ENCODE peak calls at places on chromosome 13, in four cellular contexts. One of them, this sample, is unnamed.

GRCh38 chr13:95447766-95448165 is 104.8 kb upstream of the CLDN10 start:
- DNase-seq in colonic mucosa: no peak
- DNase-seq in activated naive CD4-positive, alpha-beta T cell: no peak
- DNase-seq in T-helper 9 cell: no peak
- DNase-seq in this sample: no peak

GRCh38 chr13:31930901-31931522 is 100.6 kb upstream of the FRY start:
- DNase-seq in colonic mucosa: no peak
- DNase-seq in activated naive CD4-positive, alpha-beta T cell: no peak
- DNase-seq in T-helper 9 cell: no peak
- DNase-seq in this sample: no peak

GRCh38 chr13:113187263-113187669 is 21.2 kb downstream of the PCID2 start:
- DNase-seq in colonic mucosa: peak
- DNase-seq in activated naive CD4-positive, alpha-beta T cell: no peak
- DNase-seq in T-helper 9 cell: no peak
- DNase-seq in this sample: no peak

GRCh38 chr13:33180009-33180804 is 105.3 kb downstream of the STARD13 start:
- DNase-seq in colonic mucosa: no peak
- DNase-seq in activated naive CD4-positive, alpha-beta T cell: no peak
- DNase-seq in T-helper 9 cell: no peak
- DNase-seq in this sample: no peak

GRCh38 chr13:40026741-40027140 is 371.3 kb downstream of the COG6 start:
- DNase-seq in colonic mucosa: no peak
- DNase-seq in activated naive CD4-positive, alpha-beta T cell: peak
- DNase-seq in T-helper 9 cell: no peak
- DNase-seq in this sample: no peak

GRCh38 chr13:46982856-46983582 is 86.2 kb upstream of the HTR2A start:
- DNase-seq in colonic mucosa: no peak
- DNase-seq in activated naive CD4-positive, alpha-beta T cell: no peak
- DNase-seq in T-helper 9 cell: no peak
- DNase-seq in this sample: no peak

GRCh38 chr13:31008400-31009115 is 76.1 kb downstream of the TEX26 start:
- DNase-seq in colonic mucosa: no peak
- DNase-seq in activated naive CD4-positive, alpha-beta T cell: no peak
- DNase-seq in T-helper 9 cell: no peak
- DNase-seq in this sample: no peak

GRCh38 chr13:47000166-47000565 is 103.3 kb upstream of the HTR2A start:
- DNase-seq in colonic mucosa: no peak
- DNase-seq in activated naive CD4-positive, alpha-beta T cell: no peak
- DNase-seq in T-helper 9 cell: no peak
- DNase-seq in this sample: no peak

GRCh38 chr13:46146898-46147297 is 35.1 kb downstream of the LCP1 start:
- DNase-seq in colonic mucosa: no peak
- DNase-seq in activated naive CD4-positive, alpha-beta T cell: no peak
- DNase-seq in T-helper 9 cell: no peak
- DNase-seq in this sample: no peak

GRCh38 chr13:29754486-29754806 is 96.0 kb downstream of the UBL3 start:
- DNase-seq in colonic mucosa: no peak
- DNase-seq in activated naive CD4-positive, alpha-beta T cell: no peak
- DNase-seq in T-helper 9 cell: no peak
- DNase-seq in this sample: no peak

GRCh38 chr13:112792511-112792910 is 102.7 kb downstream of the ATP11A start:
- DNase-seq in colonic mucosa: no peak
- DNase-seq in activated naive CD4-positive, alpha-beta T cell: no peak
- DNase-seq in T-helper 9 cell: no peak
- DNase-seq in this sample: no peak

GRCh38 chr13:31192306-31192705 is 7.5 kb upstream of the B3GLCT start:
- DNase-seq in colonic mucosa: no peak
- DNase-seq in activated naive CD4-positive, alpha-beta T cell: no peak
- DNase-seq in T-helper 9 cell: no peak
- DNase-seq in this sample: no peak

GRCh38 chr13:24220086-24220703 is 59.7 kb downstream of the SPATA13 start:
- DNase-seq in colonic mucosa: peak
- DNase-seq in activated naive CD4-positive, alpha-beta T cell: no peak
- DNase-seq in T-helper 9 cell: peak
- DNase-seq in this sample: peak

GRCh38 chr13:113149711-113150544 is 8.5 kb upstream of the PROZ start:
- DNase-seq in colonic mucosa: no peak
- DNase-seq in activated naive CD4-positive, alpha-beta T cell: no peak
- DNase-seq in T-helper 9 cell: no peak
- DNase-seq in this sample: no peak

GRCh38 chr13:77325371-77325941 is 1.4 kb downstream of the MYCBP2 start:
- DNase-seq in colonic mucosa: no peak
- DNase-seq in activated naive CD4-positive, alpha-beta T cell: no peak
- DNase-seq in T-helper 9 cell: no peak
- DNase-seq in this sample: no peak

GRCh38 chr13:95624020-95624419 is 20.5 kb downstream of the DZIP1 start:
- DNase-seq in colonic mucosa: peak
- DNase-seq in activated naive CD4-positive, alpha-beta T cell: no peak
- DNase-seq in T-helper 9 cell: no peak
- DNase-seq in this sample: no peak

GRCh38 chr13:44050450-44051063 is 170.9 kb downstream of the LACC1 start:
- DNase-seq in colonic mucosa: no peak
- DNase-seq in activated naive CD4-positive, alpha-beta T cell: no peak
- DNase-seq in T-helper 9 cell: no peak
- DNase-seq in this sample: no peak

GRCh38 chr13:95002968-95003813 is 290.8 kb upstream of the SOX21 start:
- DNase-seq in colonic mucosa: no peak
- DNase-seq in activated naive CD4-positive, alpha-beta T cell: no peak
- DNase-seq in T-helper 9 cell: no peak
- DNase-seq in this sample: no peak

GRCh38 chr13:113231306-113232207 is 22.1 kb downstream of the CUL4A start:
- DNase-seq in colonic mucosa: no peak
- DNase-seq in activated naive CD4-positive, alpha-beta T cell: no peak
- DNase-seq in T-helper 9 cell: no peak
- DNase-seq in this sample: no peak

GRCh38 chr13:36154567-36155231 is 23.5 kb upstream of the DCLK1 start:
- DNase-seq in colonic mucosa: no peak
- DNase-seq in activated naive CD4-positive, alpha-beta T cell: no peak
- DNase-seq in T-helper 9 cell: no peak
- DNase-seq in this sample: no peak

GRCh38 chr13:43835701-43836100 is 43.8 kb downstream of the CCDC122 start:
- DNase-seq in colonic mucosa: no peak
- DNase-seq in activated naive CD4-positive, alpha-beta T cell: no peak
- DNase-seq in T-helper 9 cell: no peak
- DNase-seq in this sample: no peak

GRCh38 chr13:74251778-74252519 is 117.7 kb upstream of the KLF12 start:
- DNase-seq in colonic mucosa: no peak
- DNase-seq in activated naive CD4-positive, alpha-beta T cell: no peak
- DNase-seq in T-helper 9 cell: no peak
- DNase-seq in this sample: no peak

GRCh38 chr13:27920677-27921420 is 1.0 kb downstream of the PDX1 start:
- DNase-seq in colonic mucosa: no peak
- DNase-seq in activated naive CD4-positive, alpha-beta T cell: no peak
- DNase-seq in T-helper 9 cell: no peak
- DNase-seq in this sample: no peak

GRCh38 chr13:27922974-27923612 is 3.3 kb downstream of the PDX1 start:
- DNase-seq in colonic mucosa: no peak
- DNase-seq in activated naive CD4-positive, alpha-beta T cell: no peak
- DNase-seq in T-helper 9 cell: no peak
- DNase-seq in this sample: no peak

GRCh38 chr13:42798118-42798517 is 16.7 kb downstream of the FAM216B start:
- DNase-seq in colonic mucosa: no peak
- DNase-seq in activated naive CD4-positive, alpha-beta T cell: no peak
- DNase-seq in T-helper 9 cell: no peak
- DNase-seq in this sample: no peak

GRCh38 chr13:49821216-49821820 is 28.8 kb upstream of the KPNA3 start:
- DNase-seq in colonic mucosa: no peak
- DNase-seq in activated naive CD4-positive, alpha-beta T cell: no peak
- DNase-seq in T-helper 9 cell: no peak
- DNase-seq in this sample: no peak

GRCh38 chr13:109348514-109349340 is 437.7 kb downstream of the IRS2 start:
- DNase-seq in colonic mucosa: no peak
- DNase-seq in activated naive CD4-positive, alpha-beta T cell: no peak
- DNase-seq in T-helper 9 cell: no peak
- DNase-seq in this sample: no peak

GRCh38 chr13:94710881-94711560 is 1.3 kb downstream of the SOX21 start:
- DNase-seq in colonic mucosa: no peak
- DNase-seq in activated naive CD4-positive, alpha-beta T cell: no peak
- DNase-seq in T-helper 9 cell: no peak
- DNase-seq in this sample: no peak

GRCh38 chr13:75364131-75364713 is 117.7 kb downstream of the TBC1D4 start:
- DNase-seq in colonic mucosa: no peak
- DNase-seq in activated naive CD4-positive, alpha-beta T cell: no peak
- DNase-seq in T-helper 9 cell: no peak
- DNase-seq in this sample: no peak

GRCh38 chr13:108985166-108985565 is 355.8 kb downstream of the MYO16 start:
- DNase-seq in colonic mucosa: no peak
- DNase-seq in activated naive CD4-positive, alpha-beta T cell: no peak
- DNase-seq in T-helper 9 cell: no peak
- DNase-seq in this sample: no peak

GRCh38 chr13:28100149-28101121 is at the start of gene FLT3:
- DNase-seq in colonic mucosa: peak
- DNase-seq in activated naive CD4-positive, alpha-beta T cell: no peak
- DNase-seq in T-helper 9 cell: no peak
- DNase-seq in this sample: no peak

GRCh38 chr13:103525530-103525929 is 459.3 kb upstream of the SLC10A2 start:
- DNase-seq in colonic mucosa: no peak
- DNase-seq in activated naive CD4-positive, alpha-beta T cell: no peak
- DNase-seq in T-helper 9 cell: no peak
- DNase-seq in this sample: no peak

GRCh38 chr13:24053505-24054251 is 106.8 kb upstream of the SPATA13 start:
- DNase-seq in colonic mucosa: peak
- DNase-seq in activated naive CD4-positive, alpha-beta T cell: no peak
- DNase-seq in T-helper 9 cell: peak
- DNase-seq in this sample: peak

GRCh38 chr13:102825921-102826706 is 19.7 kb upstream of the ERCC5 start:
- DNase-seq in colonic mucosa: no peak
- DNase-seq in activated naive CD4-positive, alpha-beta T cell: no peak
- DNase-seq in T-helper 9 cell: no peak
- DNase-seq in this sample: no peak

GRCh38 chr13:39765801-39766463 is 110.5 kb downstream of the COG6 start:
- DNase-seq in colonic mucosa: peak
- DNase-seq in activated naive CD4-positive, alpha-beta T cell: no peak
- DNase-seq in T-helper 9 cell: no peak
- DNase-seq in this sample: no peak

GRCh38 chr13:98581971-98582702 is 5.2 kb upstream of the STK24 start:
- DNase-seq in colonic mucosa: no peak
- DNase-seq in activated naive CD4-positive, alpha-beta T cell: no peak
- DNase-seq in T-helper 9 cell: no peak
- DNase-seq in this sample: no peak

GRCh38 chr13:28582225-28582891 is 76.6 kb upstream of the POMP start:
- DNase-seq in colonic mucosa: no peak
- DNase-seq in activated naive CD4-positive, alpha-beta T cell: no peak
- DNase-seq in T-helper 9 cell: no peak
- DNase-seq in this sample: no peak